ENCODE peak calls at places on chromosomes 5 and 9, in four cellular contexts. One of them, this sample, is unnamed. For H3K9me3, the result is how much of the 10 kb centered on the place peaks cover.

GRCh38 chr5:95070453-95070852 is 214.4 kb downstream of the MCTP1 start:
- DNase-seq in AG04450: no peak
- DNase-seq in left ventricle myocardium inferior: no peak
- DNase-seq in ovary: no peak
- DNase-seq in this sample: no peak

GRCh38 chr5:99169309-99169708 is 240.5 kb upstream of the CHD1 start:
- DNase-seq in AG04450: no peak
- DNase-seq in left ventricle myocardium inferior: no peak
- DNase-seq in ovary: no peak
- DNase-seq in this sample: no peak

GRCh38 chr9:34665381-34666250 is 3.2 kb upstream of the CCL27 start:
- DNase-seq in left ventricle myocardium inferior: peak
- DNase-seq in AG04450: peak
- DNase-seq in ovary: peak
- DNase-seq in this sample: peak

GRCh38 chr5:145350501-145350900 is 484.6 kb downstream of the PRELID2 start:
- DNase-seq in left ventricle myocardium inferior: no peak
- DNase-seq in ovary: no peak
- DNase-seq in AG04450: peak
- DNase-seq in this sample: no peak

GRCh38 chr5:36607114-36607561 is 732 bp downstream of the SLC1A3 start:
- DNase-seq in AG04450: no peak
- DNase-seq in ovary: peak
- DNase-seq in left ventricle myocardium inferior: peak
- DNase-seq in this sample: no peak

GRCh38 chr9:2132484-2133082 is 117.4 kb downstream of the SMARCA2 start:
- DNase-seq in left ventricle myocardium inferior: no peak
- DNase-seq in AG04450: no peak
- DNase-seq in ovary: no peak
- DNase-seq in this sample: no peak

GRCh38 chr5:124825250-124825982 is 79.0 kb upstream of the ZNF608 start:
- DNase-seq in AG04450: no peak
- DNase-seq in ovary: no peak
- DNase-seq in left ventricle myocardium inferior: no peak
- DNase-seq in this sample: no peak

GRCh38 chr5:32600057-32600622 is 14.8 kb downstream of the SUB1 start:
- DNase-seq in left ventricle myocardium inferior: no peak
- DNase-seq in AG04450: peak
- DNase-seq in ovary: no peak
- DNase-seq in this sample: no peak

GRCh38 chr5:76041863-76042262 is 41.3 kb upstream of the SV2C start:
- DNase-seq in ovary: no peak
- DNase-seq in left ventricle myocardium inferior: no peak
- DNase-seq in AG04450: no peak
- DNase-seq in this sample: no peak

GRCh38 chr5:63245271-63245670 is 666.7 kb downstream of the LRRC70 start:
- DNase-seq in ovary: no peak
- DNase-seq in AG04450: no peak
- DNase-seq in left ventricle myocardium inferior: no peak
- DNase-seq in this sample: no peak

GRCh38 chr5:40066616-40067015 is 613.1 kb upstream of the PTGER4 start:
- DNase-seq in AG04450: no peak
- DNase-seq in ovary: no peak
- DNase-seq in left ventricle myocardium inferior: no peak
- DNase-seq in this sample: no peak

GRCh38 chr5:14367364-14367763 is 214.2 kb upstream of the OTULINL start:
- DNase-seq in left ventricle myocardium inferior: no peak
- DNase-seq in ovary: no peak
- DNase-seq in AG04450: no peak
- DNase-seq in this sample: no peak

GRCh38 chr5:135444360-135444759 is 2.8 kb downstream of the DCANP1 start:
- DNase-seq in ovary: no peak
- DNase-seq in AG04450: no peak
- DNase-seq in left ventricle myocardium inferior: no peak
- DNase-seq in this sample: no peak

GRCh38 chr5:107248065-107248695 is 422.6 kb downstream of the EFNA5 start:
- DNase-seq in AG04450: no peak
- DNase-seq in ovary: no peak
- DNase-seq in left ventricle myocardium inferior: peak
- DNase-seq in this sample: no peak

GRCh38 chr5:57662991-57663390 is 180.4 kb upstream of the ACTBL2 start:
- DNase-seq in AG04450: no peak
- DNase-seq in left ventricle myocardium inferior: no peak
- DNase-seq in ovary: no peak
- DNase-seq in this sample: no peak

GRCh38 chr5:113112435-113112834 is 135.8 kb downstream of the DCP2 start:
- DNase-seq in left ventricle myocardium inferior: no peak
- DNase-seq in ovary: no peak
- DNase-seq in AG04450: no peak
- DNase-seq in this sample: no peak

GRCh38 chr9:118637681-118638080 is 731.6 kb downstream of the BRINP1 start:
- DNase-seq in left ventricle myocardium inferior: no peak
- DNase-seq in AG04450: no peak
- DNase-seq in ovary: no peak
- DNase-seq in this sample: no peak

GRCh38 chr9:84937086-84937670 is 267.6 kb downstream of the NTRK2 start:
- DNase-seq in AG04450: no peak
- DNase-seq in ovary: no peak
- DNase-seq in left ventricle myocardium inferior: no peak
- DNase-seq in this sample: no peak

GRCh38 chr5:2068515-2068914 is 185.8 kb upstream of the IRX4 start:
- DNase-seq in ovary: no peak
- DNase-seq in left ventricle myocardium inferior: no peak
- DNase-seq in AG04450: no peak
- DNase-seq in this sample: no peak

GRCh38 chr9:134570726-134571325 is 70.8 kb upstream of the COL5A1 start:
- DNase-seq in left ventricle myocardium inferior: peak
- DNase-seq in AG04450: no peak
- DNase-seq in ovary: peak
- DNase-seq in this sample: no peak

GRCh38 chr9:129602598-129603415 is 18.1 kb downstream of the C9orf50 start:
- DNase-seq in left ventricle myocardium inferior: no peak
- DNase-seq in ovary: peak
- DNase-seq in AG04450: no peak
- DNase-seq in this sample: no peak

GRCh38 chr5:170552486-170553122 is 48.8 kb downstream of the KCNIP1 start:
- DNase-seq in left ventricle myocardium inferior: peak
- DNase-seq in AG04450: peak
- DNase-seq in ovary: peak
- DNase-seq in this sample: no peak

GRCh38 chr5:142587354-142587965 is 98.4 kb downstream of the FGF1 start:
- DNase-seq in ovary: no peak
- DNase-seq in AG04450: peak
- DNase-seq in left ventricle myocardium inferior: no peak
- DNase-seq in this sample: no peak

GRCh38 chr5:36422957-36423356 is 121.3 kb upstream of the RANBP3L start:
- DNase-seq in left ventricle myocardium inferior: no peak
- DNase-seq in AG04450: no peak
- DNase-seq in ovary: no peak
- DNase-seq in this sample: no peak

GRCh38 chr5:35828092-35828598 is 28.5 kb upstream of the IL7R start:
- DNase-seq in ovary: no peak
- DNase-seq in AG04450: no peak
- DNase-seq in left ventricle myocardium inferior: no peak
- DNase-seq in this sample: no peak

GRCh38 chr5:168075387-168075786 is 216.1 kb upstream of the WWC1 start:
- DNase-seq in ovary: no peak
- DNase-seq in left ventricle myocardium inferior: no peak
- DNase-seq in AG04450: no peak
- DNase-seq in this sample: no peak

GRCh38 chr5:180563994-180564393 is 27.3 kb downstream of the SCGB3A1 start:
- DNase-seq in AG04450: no peak
- DNase-seq in ovary: no peak
- DNase-seq in left ventricle myocardium inferior: no peak
- DNase-seq in this sample: no peak

GRCh38 chr5:34842554-34842953 is 3.6 kb downstream of the TTC23L start:
- DNase-seq in AG04450: no peak
- DNase-seq in ovary: no peak
- DNase-seq in left ventricle myocardium inferior: no peak
- DNase-seq in this sample: no peak

GRCh38 chr9:35563791-35564197 is 41.3 kb upstream of the TESK1 start:
- DNase-seq in AG04450: no peak
- DNase-seq in ovary: peak
- DNase-seq in left ventricle myocardium inferior: peak
- DNase-seq in this sample: no peak

GRCh38 chr5:95822408-95823240 is at the start of gene GLRX:
- DNase-seq in ovary: peak
- DNase-seq in AG04450: peak
- DNase-seq in left ventricle myocardium inferior: peak
- DNase-seq in this sample: peak

GRCh38 chr9:89153618-89154017 is 25.0 kb downstream of the SHC3 start:
- DNase-seq in AG04450: no peak
- DNase-seq in ovary: no peak
- DNase-seq in left ventricle myocardium inferior: no peak
- DNase-seq in this sample: no peak

GRCh38 chr5:91164424-91164823 is 218.7 kb downstream of the ARRDC3 start:
- DNase-seq in ovary: no peak
- DNase-seq in left ventricle myocardium inferior: no peak
- DNase-seq in AG04450: no peak
- DNase-seq in this sample: no peak

GRCh38 chr9:7045361-7045760 is 287.6 kb downstream of the KDM4C start:
- DNase-seq in AG04450: no peak
- DNase-seq in ovary: no peak
- DNase-seq in left ventricle myocardium inferior: no peak
- DNase-seq in this sample: no peak

DNA sequence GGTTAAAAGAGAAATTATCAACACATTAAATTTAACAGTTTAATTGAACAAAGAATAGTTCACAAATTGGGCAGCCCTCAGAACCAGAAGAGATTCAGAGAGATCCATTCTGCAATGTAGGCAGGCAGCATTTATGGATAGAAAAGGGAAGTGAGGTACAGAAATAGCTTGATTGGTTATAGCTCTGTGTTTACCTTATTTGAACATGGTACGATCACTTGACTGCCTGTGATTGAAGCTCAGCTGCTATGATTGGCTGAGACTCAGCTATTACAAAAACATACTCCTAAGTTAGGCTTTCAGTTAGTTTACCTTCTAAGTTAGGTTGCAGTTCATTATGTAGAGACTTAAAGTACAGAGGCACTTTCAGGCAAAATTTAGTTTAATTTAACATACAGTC is 7.3 kb downstream of the CNTRL start:
- DNase-seq in AG04450: no peak
- DNase-seq in left ventricle myocardium inferior: no peak
- DNase-seq in ovary: no peak
- DNase-seq in this sample: no peak
- H3K9me3 ChIP-seq in AG04450: under half
- H3K9me3 ChIP-seq in left ventricle myocardium inferior: under half
- H3K9me3 ChIP-seq in ovary: under half
- H3K9me3 ChIP-seq in this sample: under half

DNA sequence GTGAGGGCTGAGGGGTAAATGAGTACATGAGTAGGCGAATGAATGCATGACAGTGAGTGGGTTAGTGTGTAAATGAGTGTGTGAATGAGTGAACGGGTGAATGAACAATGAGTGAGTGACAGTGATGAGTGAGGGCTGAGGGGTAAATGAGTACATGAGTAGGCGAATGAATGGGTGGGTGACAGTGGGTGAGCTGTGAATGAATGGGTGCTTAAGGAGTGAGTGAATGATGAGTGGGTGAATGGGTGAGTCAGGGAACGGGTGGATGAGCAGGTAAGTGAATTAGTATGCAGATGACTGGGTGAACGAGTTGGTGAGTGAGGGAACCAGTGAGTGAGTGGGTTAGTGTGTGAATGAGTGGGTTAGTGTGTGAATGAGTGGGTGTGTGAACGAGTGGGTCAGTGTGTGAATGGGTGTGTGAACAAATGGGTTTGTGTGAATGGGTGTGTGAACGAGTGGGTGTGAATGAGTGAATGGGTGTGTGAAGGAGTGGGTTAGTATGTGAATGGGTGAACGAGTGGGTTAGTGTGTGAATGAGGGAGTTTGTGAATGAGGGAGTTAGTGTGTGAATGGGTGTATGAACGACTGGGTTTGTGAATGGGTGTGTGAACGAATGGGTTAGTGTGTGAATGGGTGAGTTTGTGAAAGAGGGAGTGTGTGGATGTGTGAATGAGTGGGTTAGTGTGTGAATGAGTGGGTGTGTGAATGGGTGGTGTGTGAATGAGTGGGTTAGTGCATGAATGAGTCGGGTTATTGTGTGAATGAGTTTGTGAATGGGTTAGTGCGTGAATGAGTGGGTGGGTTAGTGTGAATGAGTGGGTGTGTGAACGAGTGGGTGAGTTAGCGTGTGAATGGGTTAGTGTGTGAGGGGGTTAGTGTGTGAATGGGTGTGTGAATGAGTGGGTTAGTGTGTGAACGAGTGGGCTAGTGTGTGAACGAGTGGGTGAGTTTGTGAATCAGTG is 32.9 kb downstream of the NKD2 start:
- DNase-seq in left ventricle myocardium inferior: no peak
- DNase-seq in ovary: no peak
- DNase-seq in AG04450: no peak
- DNase-seq in this sample: no peak
- H3K9me3 ChIP-seq in left ventricle myocardium inferior: under half
- H3K9me3 ChIP-seq in ovary: under half
- H3K9me3 ChIP-seq in AG04450: half or more
- H3K9me3 ChIP-seq in this sample: under half

GRCh38 chr9:16258708-16259107 is 611.8 kb downstream of the BNC2 start:
- DNase-seq in ovary: no peak
- DNase-seq in left ventricle myocardium inferior: no peak
- DNase-seq in AG04450: no peak
- DNase-seq in this sample: no peak

GRCh38 chr9:16255217-16255616 is 615.3 kb downstream of the BNC2 start:
- DNase-seq in ovary: no peak
- DNase-seq in left ventricle myocardium inferior: no peak
- DNase-seq in AG04450: no peak
- DNase-seq in this sample: no peak

GRCh38 chr9:16254674-16255073 is 615.8 kb downstream of the BNC2 start:
- DNase-seq in left ventricle myocardium inferior: no peak
- DNase-seq in AG04450: no peak
- DNase-seq in ovary: no peak
- DNase-seq in this sample: no peak

GRCh38 chr9:16258191-16258590 is 612.3 kb downstream of the BNC2 start:
- DNase-seq in AG04450: no peak
- DNase-seq in left ventricle myocardium inferior: no peak
- DNase-seq in ovary: peak
- DNase-seq in this sample: no peak

DNA sequence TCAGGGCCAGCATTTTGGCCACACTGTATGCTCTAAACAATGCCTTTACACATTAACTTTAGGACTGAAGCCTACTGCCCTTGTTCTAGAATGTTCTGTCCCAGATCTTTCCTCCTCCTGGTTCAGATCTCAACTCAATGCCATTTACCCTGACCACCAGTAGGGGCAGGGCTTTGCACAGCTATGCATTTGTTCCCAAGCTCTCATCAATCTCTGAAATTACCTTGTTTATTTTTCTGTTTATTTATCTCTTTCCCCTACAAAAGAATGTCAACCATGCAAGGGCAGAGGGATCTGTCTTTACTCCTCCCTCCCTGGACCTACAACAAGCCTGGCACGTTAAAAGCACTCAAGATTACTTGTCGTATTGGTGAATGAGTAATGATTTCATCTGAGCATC is 612.9 kb downstream of the BNC2 start:
- DNase-seq in left ventricle myocardium inferior: no peak
- DNase-seq in ovary: no peak
- DNase-seq in AG04450: no peak
- DNase-seq in this sample: no peak
- H3K9me3 ChIP-seq in left ventricle myocardium inferior: under half
- H3K9me3 ChIP-seq in ovary: under half
- H3K9me3 ChIP-seq in AG04450: under half
- H3K9me3 ChIP-seq in this sample: under half

GRCh38 chr9:40925149-40925548 is 203.3 kb downstream of the FOXD4L6 start:
- DNase-seq in left ventricle myocardium inferior: no peak
- DNase-seq in AG04450: no peak
- DNase-seq in ovary: no peak
- DNase-seq in this sample: no peak
- H3K9me3 ChIP-seq in left ventricle myocardium inferior: half or more
- H3K9me3 ChIP-seq in AG04450: under half
- H3K9me3 ChIP-seq in ovary: under half
- H3K9me3 ChIP-seq in this sample: under half

This sample was measured in T-helper 17 cell.